ENCODE peak calls at places on chromosomes 4 and X, in four cellular contexts. One of them, this sample, is unnamed.

GRCh38 chr4:176587920-176588319 is 204.8 kb downstream of the VEGFC start:
- DNase-seq in RWPE2: no peak
- DNase-seq in CD8-positive, alpha-beta memory T cell: no peak
- DNase-seq in aorta: no peak
- DNase-seq in this sample: no peak

GRCh38 chr4:151990201-151990600 is 229.4 kb upstream of the GATB start:
- DNase-seq in RWPE2: no peak
- DNase-seq in CD8-positive, alpha-beta memory T cell: no peak
- DNase-seq in aorta: no peak
- DNase-seq in this sample: no peak

GRCh38 chrX:29241831-29242230 is 654.6 kb downstream of the IL1RAPL1 start:
- DNase-seq in RWPE2: no peak
- DNase-seq in CD8-positive, alpha-beta memory T cell: no peak
- DNase-seq in aorta: no peak
- DNase-seq in this sample: no peak

GRCh38 chrX:74924449-74925209 is 623 bp downstream of the NEXMIF start:
- DNase-seq in RWPE2: no peak
- DNase-seq in CD8-positive, alpha-beta memory T cell: no peak
- DNase-seq in aorta: peak; percentile 86
- DNase-seq in this sample: no peak

GRCh38 chr4:41405464-41405863 is 132.5 kb upstream of the LIMCH1 start:
- DNase-seq in RWPE2: no peak
- DNase-seq in CD8-positive, alpha-beta memory T cell: no peak
- DNase-seq in aorta: no peak
- DNase-seq in this sample: no peak

GRCh38 chr4:145808021-145808650 is 128.2 kb downstream of the C4orf51 start:
- DNase-seq in RWPE2: peak; percentile 75
- DNase-seq in CD8-positive, alpha-beta memory T cell: no peak
- DNase-seq in aorta: no peak
- DNase-seq in this sample: no peak

GRCh38 chr4:182896421-182896820 is 20.8 kb downstream of the DCTD start:
- DNase-seq in RWPE2: no peak
- DNase-seq in CD8-positive, alpha-beta memory T cell: no peak
- DNase-seq in aorta: no peak
- DNase-seq in this sample: no peak

GRCh38 chr4:36138221-36138620 is 106.1 kb downstream of the ARAP2 start:
- DNase-seq in RWPE2: no peak
- DNase-seq in CD8-positive, alpha-beta memory T cell: no peak
- DNase-seq in aorta: no peak
- DNase-seq in this sample: no peak

GRCh38 chrX:142359359-142359758 is 154.3 kb upstream of the MAGEC2 start:
- DNase-seq in RWPE2: no peak
- DNase-seq in CD8-positive, alpha-beta memory T cell: no peak
- DNase-seq in aorta: no peak
- DNase-seq in this sample: no peak

GRCh38 chr4:105569851-105570207 is 17.4 kb downstream of the ARHGEF38 start:
- DNase-seq in RWPE2: no peak
- DNase-seq in CD8-positive, alpha-beta memory T cell: no peak
- DNase-seq in aorta: no peak
- DNase-seq in this sample: no peak

GRCh38 chrX:79366888-79367749 is at the start of gene ITM2A:
- DNase-seq in RWPE2: no peak
- DNase-seq in CD8-positive, alpha-beta memory T cell: peak; percentile 44
- DNase-seq in aorta: peak; percentile 81
- DNase-seq in this sample: no peak

GRCh38 chr4:78776031-78776728 is at the start of gene BMP2K:
- DNase-seq in RWPE2: peak; percentile 70
- DNase-seq in CD8-positive, alpha-beta memory T cell: peak; percentile 71
- DNase-seq in aorta: peak; percentile 93
- DNase-seq in this sample: peak; percentile 94

GRCh38 chr4:148120216-148120615 is 322.0 kb downstream of the NR3C2 start:
- DNase-seq in RWPE2: no peak
- DNase-seq in CD8-positive, alpha-beta memory T cell: no peak
- DNase-seq in aorta: no peak
- DNase-seq in this sample: no peak

GRCh38 chr4:78749258-78749971 is 26.7 kb upstream of the BMP2K start:
- DNase-seq in RWPE2: no peak
- DNase-seq in CD8-positive, alpha-beta memory T cell: no peak
- DNase-seq in aorta: no peak
- DNase-seq in this sample: no peak

GRCh38 chr4:113591982-113592381 is 169.6 kb downstream of the CAMK2D start:
- DNase-seq in RWPE2: no peak
- DNase-seq in CD8-positive, alpha-beta memory T cell: no peak
- DNase-seq in aorta: no peak
- DNase-seq in this sample: no peak

GRCh38 chrX:101195442-101196173 is 24.0 kb upstream of the DRP2 start:
- DNase-seq in RWPE2: no peak
- DNase-seq in CD8-positive, alpha-beta memory T cell: no peak
- DNase-seq in aorta: no peak
- DNase-seq in this sample: no peak

GRCh38 chr4:148515248-148515647 is 73.0 kb upstream of the NR3C2 start:
- DNase-seq in RWPE2: no peak
- DNase-seq in CD8-positive, alpha-beta memory T cell: no peak
- DNase-seq in aorta: no peak
- DNase-seq in this sample: no peak

GRCh38 chrX:119895843-119896326 is at the start of gene AKAP14:
- DNase-seq in RWPE2: no peak
- DNase-seq in CD8-positive, alpha-beta memory T cell: no peak
- DNase-seq in aorta: no peak
- DNase-seq in this sample: no peak

GRCh38 chr4:7924163-7924562 is 15.5 kb downstream of the AFAP1 start:
- DNase-seq in RWPE2: no peak
- DNase-seq in CD8-positive, alpha-beta memory T cell: no peak
- DNase-seq in aorta: no peak
- DNase-seq in this sample: no peak

GRCh38 chr4:9866931-9867330 is 85.5 kb downstream of the DRD5 start:
- DNase-seq in RWPE2: no peak
- DNase-seq in CD8-positive, alpha-beta memory T cell: no peak
- DNase-seq in aorta: no peak
- DNase-seq in this sample: no peak

GRCh38 chr4:189087981-189088380 is 852.7 kb upstream of the FRG1 start:
- DNase-seq in RWPE2: no peak
- DNase-seq in CD8-positive, alpha-beta memory T cell: no peak
- DNase-seq in aorta: no peak
- DNase-seq in this sample: no peak

GRCh38 chr4:20418865-20419451 is 167.3 kb downstream of the SLIT2 start:
- DNase-seq in RWPE2: no peak
- DNase-seq in CD8-positive, alpha-beta memory T cell: no peak
- DNase-seq in aorta: no peak
- DNase-seq in this sample: no peak

GRCh38 chr4:137025484-137026059 is 506.7 kb downstream of the PCDH18 start:
- DNase-seq in RWPE2: no peak
- DNase-seq in CD8-positive, alpha-beta memory T cell: no peak
- DNase-seq in aorta: no peak
- DNase-seq in this sample: no peak

GRCh38 chrX:13647709-13648212 is 5.2 kb upstream of the TCEANC start:
- DNase-seq in RWPE2: no peak
- DNase-seq in CD8-positive, alpha-beta memory T cell: peak; percentile 53
- DNase-seq in aorta: no peak
- DNase-seq in this sample: peak; percentile 92

GRCh38 chr4:40254961-40255721 is 58.3 kb downstream of the RHOH start:
- DNase-seq in RWPE2: no peak
- DNase-seq in CD8-positive, alpha-beta memory T cell: no peak
- DNase-seq in aorta: no peak
- DNase-seq in this sample: no peak

GRCh38 chr4:111631157-111631999 is 513.9 kb upstream of the FAM241A start:
- DNase-seq in RWPE2: no peak
- DNase-seq in CD8-positive, alpha-beta memory T cell: no peak
- DNase-seq in aorta: no peak
- DNase-seq in this sample: no peak

GRCh38 chrX:103747199-103747598 is 29.4 kb upstream of the PLP1 start:
- DNase-seq in RWPE2: no peak
- DNase-seq in CD8-positive, alpha-beta memory T cell: no peak
- DNase-seq in aorta: no peak
- DNase-seq in this sample: no peak

GRCh38 chrX:153626863-153627674 is 19.9 kb upstream of the DUSP9 start:
- DNase-seq in RWPE2: no peak
- DNase-seq in CD8-positive, alpha-beta memory T cell: no peak
- DNase-seq in aorta: peak; percentile 69
- DNase-seq in this sample: no peak
- H3K4me1 ChIP-seq in RWPE2: peaks cover 4% of the 10 kb centered on the region
- H3K4me1 ChIP-seq in CD8-positive, alpha-beta memory T cell: no peaks in the 10 kb centered on the region
- H3K4me1 ChIP-seq in aorta: no peaks in the 10 kb centered on the region
- H3K4me1 ChIP-seq in this sample: no peaks in the 10 kb centered on the region

GRCh38 chr4:48778431-48779094 is 1.5 kb downstream of the FRYL start:
- DNase-seq in RWPE2: no peak
- DNase-seq in CD8-positive, alpha-beta memory T cell: no peak
- DNase-seq in aorta: no peak
- DNase-seq in this sample: no peak

GRCh38 chr4:48779998-48780866 is at the start of gene FRYL:
- DNase-seq in RWPE2: peak; percentile 100
- DNase-seq in CD8-positive, alpha-beta memory T cell: peak; percentile 97
- DNase-seq in aorta: peak; percentile 100
- DNase-seq in this sample: peak; percentile 100

GRCh38 chr4:48777739-48778138 is 2.3 kb downstream of the FRYL start:
- DNase-seq in RWPE2: no peak
- DNase-seq in CD8-positive, alpha-beta memory T cell: no peak
- DNase-seq in aorta: no peak
- DNase-seq in this sample: no peak

GRCh38 chr4:48780867-48781219 is 764 bp upstream of the FRYL start:
- DNase-seq in RWPE2: no peak
- DNase-seq in CD8-positive, alpha-beta memory T cell: peak; percentile 20
- DNase-seq in aorta: no peak
- DNase-seq in this sample: no peak

GRCh38 chr4:48779095-48779997 is 733 bp downstream of the FRYL start:
- DNase-seq in RWPE2: peak; percentile 72
- DNase-seq in CD8-positive, alpha-beta memory T cell: peak; percentile 68
- DNase-seq in aorta: peak; percentile 92
- DNase-seq in this sample: no peak
- H3K4me3 ChIP-seq in RWPE2: peak overlapping the region; percentile 95
- H3K4me3 ChIP-seq in CD8-positive, alpha-beta memory T cell: peak overlapping the region; percentile 91
- H3K4me3 ChIP-seq in aorta: peak overlapping the region; percentile 82
- H3K4me3 ChIP-seq in this sample: peak overlapping the region; percentile 98

DNA sequence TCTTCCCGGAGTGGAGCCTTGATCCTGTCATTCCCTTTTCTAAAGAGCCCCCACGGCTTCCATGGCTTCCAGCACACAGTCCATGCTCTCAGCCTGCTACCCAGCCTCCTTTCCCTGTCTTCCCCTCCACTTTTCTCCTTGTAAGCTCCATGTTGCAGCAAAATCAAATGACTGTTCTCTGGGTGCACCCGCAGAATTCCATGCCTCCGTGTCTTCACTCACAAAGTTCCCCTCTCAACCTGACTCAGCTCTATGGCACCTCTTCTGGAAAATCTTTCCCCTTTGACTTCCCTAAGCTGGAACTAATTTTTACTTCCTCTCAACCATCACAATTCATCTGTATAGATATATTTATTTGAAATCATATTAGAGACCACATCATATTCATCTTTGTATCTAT is 3.5 kb downstream of the SETD7 start:
- DNase-seq in RWPE2: no peak
- DNase-seq in CD8-positive, alpha-beta memory T cell: no peak
- DNase-seq in aorta: no peak
- DNase-seq in this sample: no peak
- H3K4me1 ChIP-seq in RWPE2: peaks cover 7% of the 10 kb centered on the region
- H3K4me1 ChIP-seq in CD8-positive, alpha-beta memory T cell: peaks cover 14% of the 10 kb centered on the region
- H3K4me1 ChIP-seq in aorta: no peaks in the 10 kb centered on the region
- H3K4me1 ChIP-seq in this sample: peaks cover 52% of the 10 kb centered on the region

GRCh38 chr4:117085185-117085701 is at the start of gene TRAM1L1:
- DNase-seq in RWPE2: peak; percentile 45
- DNase-seq in CD8-positive, alpha-beta memory T cell: no peak
- DNase-seq in aorta: peak; percentile 86
- DNase-seq in this sample: no peak
- H3K4me3 ChIP-seq in RWPE2: peak within 1 kb of the TSS; percentile 75
- H3K4me3 ChIP-seq in CD8-positive, alpha-beta memory T cell: no peak within 1 kb of the TSS
- H3K4me3 ChIP-seq in aorta: peak within 1 kb of the TSS; percentile 74
- H3K4me3 ChIP-seq in this sample: peak within 1 kb of the TSS; percentile 58

DNA sequence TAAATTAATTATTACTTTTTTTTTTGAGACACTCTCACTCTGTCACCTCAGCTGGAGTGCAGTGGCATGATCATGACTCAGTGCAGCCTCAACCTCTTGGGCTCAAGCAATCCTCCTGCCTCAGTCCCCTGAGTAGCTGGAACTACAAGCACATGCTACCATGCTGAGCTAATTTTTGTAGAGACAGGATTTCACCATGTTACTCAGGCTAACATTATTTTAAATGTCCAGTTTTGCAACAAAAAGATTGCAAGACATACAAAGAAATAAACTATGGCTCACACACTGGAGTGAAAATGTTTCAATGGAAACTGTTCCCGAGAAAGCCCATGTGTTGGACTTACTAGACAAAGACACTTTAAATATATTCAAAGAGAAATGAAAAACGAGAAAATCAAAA is 59.3 kb downstream of the MND1 start:
- DNase-seq in RWPE2: no peak
- DNase-seq in CD8-positive, alpha-beta memory T cell: no peak
- DNase-seq in aorta: no peak
- DNase-seq in this sample: no peak
- H3K4me1 ChIP-seq in RWPE2: peaks cover 7% of the 10 kb centered on the region
- H3K4me1 ChIP-seq in CD8-positive, alpha-beta memory T cell: peaks cover 7% of the 10 kb centered on the region
- H3K4me1 ChIP-seq in aorta: no peaks in the 10 kb centered on the region
- H3K4me1 ChIP-seq in this sample: no peaks in the 10 kb centered on the region

GRCh38 chr4:43816107-43816506 is 632.5 kb downstream of the KCTD8 start:
- DNase-seq in RWPE2: no peak
- DNase-seq in CD8-positive, alpha-beta memory T cell: no peak
- DNase-seq in aorta: no peak
- DNase-seq in this sample: no peak
- H3K4me3 ChIP-seq in RWPE2: no peak overlapping the region
- H3K4me3 ChIP-seq in CD8-positive, alpha-beta memory T cell: no peak overlapping the region
- H3K4me3 ChIP-seq in aorta: no peak overlapping the region
- H3K4me3 ChIP-seq in this sample: no peak overlapping the region

DNA sequence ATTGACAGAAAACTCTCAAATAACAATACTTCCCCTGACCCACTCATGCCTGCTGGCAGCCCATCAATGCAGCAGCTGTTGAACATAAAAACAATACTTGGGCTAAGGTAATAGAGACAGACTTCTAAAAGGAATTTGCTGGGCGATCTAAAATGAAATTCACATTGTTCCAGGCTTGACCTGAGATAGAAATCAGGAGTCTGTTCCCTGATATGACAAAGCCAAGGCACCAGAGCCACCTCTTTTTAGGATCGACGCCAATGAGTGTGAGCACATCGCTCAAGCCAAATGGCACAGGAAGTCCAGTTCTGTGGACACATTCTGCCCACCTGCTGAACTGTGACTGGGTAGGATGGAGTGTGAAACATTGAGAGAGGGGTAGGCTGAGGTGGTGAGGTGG is 4.9 kb downstream of the SEPTIN11 start:
- DNase-seq in RWPE2: no peak
- DNase-seq in CD8-positive, alpha-beta memory T cell: no peak
- DNase-seq in aorta: no peak
- DNase-seq in this sample: no peak
- H3K4me1 ChIP-seq in RWPE2: peaks cover 6% of the 10 kb centered on the region
- H3K4me1 ChIP-seq in CD8-positive, alpha-beta memory T cell: peaks cover 6% of the 10 kb centered on the region
- H3K4me1 ChIP-seq in aorta: peaks cover 2% of the 10 kb centered on the region
- H3K4me1 ChIP-seq in this sample: peaks cover 32% of the 10 kb centered on the region

GRCh38 chr4:73453701-73454005 is 17.6 kb downstream of the AFP start:
- DNase-seq in RWPE2: no peak
- DNase-seq in CD8-positive, alpha-beta memory T cell: no peak
- DNase-seq in aorta: no peak
- DNase-seq in this sample: no peak
- H3K4me3 ChIP-seq in RWPE2: no peak overlapping the region
- H3K4me3 ChIP-seq in CD8-positive, alpha-beta memory T cell: no peak overlapping the region
- H3K4me3 ChIP-seq in aorta: no peak overlapping the region
- H3K4me3 ChIP-seq in this sample: no peak overlapping the region

This sample was measured in esophagus muscularis mucosa.